ENCODE peak calls at places on chromosomes 13 and 19, in six cellular contexts. L, J, B, G, E and A are unnamed samples. For H3K4me1, the result is how much of the 10 kb centered on the place peaks cover.

GRCh38 chr19:40585677-40586422 is 9.2 kb downstream of the SHKBP1 start:
- DNase-seq in L (no peak), J (no peak), B (no peak), G (no peak), E (no peak), A (peak)

GRCh38 chr19:38661996-38662395 is 14.5 kb downstream of the ACTN4 start:
- DNase-seq in L (no peak), J (no peak), B (peak), G (no peak), E (no peak), A (no peak)

GRCh38 chr13:42177189-42177588 is 94.8 kb upstream of the AKAP11 start:
- DNase-seq in L (no peak), J (no peak), B (no peak), G (no peak), E (no peak), A (no peak)

GRCh38 chr19:17309962-17310461 is 649 bp downstream of the DDA1 start:
- DNase-seq in L (no peak), J (no peak), B (no peak), G (no peak), E (no peak), A (no peak)

GRCh38 chr13:45737571-45738002 is 35.5 kb downstream of the CBY2 start:
- DNase-seq in L (no peak), J (no peak), B (no peak), G (no peak), E (no peak), A (no peak)

GRCh38 chr19:10690351-10690781 is 10.9 kb upstream of the QTRT1 start:
- DNase-seq in L (no peak), J (no peak), B (peak), G (no peak), E (no peak), A (no peak)

GRCh38 chr19:53521373-53522202 is 16.4 kb upstream of the ZNF331 start:
- DNase-seq in L (no peak), J (no peak), B (no peak), G (no peak), E (no peak), A (no peak)

GRCh38 chr13:30720470-30720869 is 14.9 kb upstream of the ALOX5AP start:
- DNase-seq in L (no peak), J (no peak), B (no peak), G (no peak), E (no peak), A (no peak)

GRCh38 chr19:50431343-50432220 is 1.1 kb upstream of the MYBPC2 start:
- DNase-seq in L (peak), J (peak), B (peak), G (peak), E (peak), A (peak)

GRCh38 chr19:35468637-35469036 is 20.6 kb downstream of the FFAR2 start:
- DNase-seq in L (peak), J (no peak), B (peak), G (no peak), E (no peak), A (no peak)

GRCh38 chr19:44552324-44552723 is 22.8 kb upstream of the CEACAM20 start:
- DNase-seq in L (no peak), J (no peak), B (no peak), G (no peak), E (no peak), A (peak)

GRCh38 chr13:45224181-45224580 is 23.3 kb upstream of the KCTD4 start:
- DNase-seq in L (no peak), J (no peak), B (no peak), G (no peak), E (no peak), A (no peak)

GRCh38 chr13:87887459-87888123 is 216.4 kb downstream of the SLITRK5 start:
- DNase-seq in L (no peak), J (no peak), B (no peak), G (no peak), E (no peak), A (no peak)

GRCh38 chr19:27971071-27971470 is 1241.9 kb downstream of the UQCRFS1 start:
- DNase-seq in L (no peak), J (no peak), B (no peak), G (no peak), E (no peak), A (peak)

GRCh38 chr13:26538363-26539317 is 18.8 kb upstream of the WASF3 start:
- DNase-seq in L (no peak), J (no peak), B (no peak), G (no peak), E (peak), A (no peak)

GRCh38 chr13:40613954-40614353 is 52.5 kb downstream of the FOXO1 start:
- DNase-seq in L (no peak), J (no peak), B (no peak), G (no peak), E (no peak), A (no peak)
- H3K4me1 ChIP-seq in L (half or more), J (under half), B (half or more), G (under half), E (under half), A (under half)

GRCh38 chr13:113822956-113823744 is 40.7 kb downstream of the GAS6 start:
- DNase-seq in L (no peak), J (no peak), B (no peak), G (no peak), E (no peak), A (no peak)

GRCh38 chr13:113821847-113822246 is 42.0 kb downstream of the GAS6 start:
- DNase-seq in L (no peak), J (no peak), B (no peak), G (no peak), E (no peak), A (no peak)

GRCh38 chr13:113823771-113824170 is 40.1 kb downstream of the GAS6 start:
- DNase-seq in L (no peak), J (no peak), B (no peak), G (no peak), E (no peak), A (no peak)

GRCh38 chr13:113820813-113821651 is 42.8 kb downstream of the GAS6 start:
- DNase-seq in L (peak), J (no peak), B (no peak), G (peak), E (peak), A (peak)

GRCh38 chr13:113822266-113822665 is 41.6 kb downstream of the GAS6 start:
- DNase-seq in L (no peak), J (no peak), B (no peak), G (no peak), E (no peak), A (no peak)
- H3K27ac ChIP-seq in L (peak), J (peak), B (peak), G (peak), E (peak), A (no peak)

DNA sequence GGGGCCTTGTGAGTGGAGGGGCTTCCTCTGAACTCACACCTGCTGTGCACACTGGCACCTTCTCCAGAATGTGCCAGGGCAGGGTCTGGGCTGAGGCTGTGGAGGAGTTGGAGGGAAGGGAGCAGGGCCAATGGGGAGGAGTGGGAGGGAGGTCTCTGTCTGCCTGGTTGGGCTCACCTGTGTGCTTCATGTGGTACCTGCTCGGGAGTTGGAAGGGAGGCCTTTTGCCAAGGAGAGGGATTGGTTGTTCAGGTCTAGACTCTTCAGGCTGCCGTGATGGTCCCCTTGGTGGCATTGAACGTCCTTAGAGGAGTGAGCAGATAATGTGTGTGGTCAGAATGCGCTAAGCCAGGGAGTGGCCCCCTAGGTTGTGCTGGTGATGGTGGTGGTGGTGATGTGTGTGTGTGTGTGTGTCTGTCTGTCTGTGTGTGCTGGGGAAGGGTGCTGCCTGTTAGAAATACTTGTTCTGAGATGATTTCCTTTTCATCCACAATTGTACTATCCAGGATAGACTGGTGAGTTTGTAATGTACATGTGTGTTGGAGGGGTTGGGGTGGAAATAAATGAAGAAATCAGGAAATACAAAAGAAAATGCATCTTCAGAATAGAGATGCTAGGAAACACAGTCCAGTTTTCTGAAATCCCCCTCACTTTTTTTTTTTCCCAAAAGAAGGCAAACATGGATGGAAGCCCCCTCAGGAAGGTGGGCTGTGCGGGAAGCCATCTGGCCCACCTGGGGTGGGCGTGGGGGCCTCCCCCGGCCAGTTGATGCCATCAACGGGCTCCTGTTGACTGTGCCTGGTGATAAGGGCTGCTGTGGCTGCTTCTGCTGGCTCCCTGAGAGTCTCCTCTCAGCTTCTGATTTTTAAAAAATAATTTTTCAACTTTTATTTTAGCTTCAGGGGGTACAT is 140.5 kb upstream of the ZNF536 start:
- DNase-seq in L (no peak), J (no peak), B (no peak), G (no peak), E (no peak), A (no peak)
- H3K4me1 ChIP-seq in L (under half), J (under half), B (under half), G (under half), E (under half), A (under half)

GRCh38 chr13:38686635-38687245 is at the start of gene FREM2:
- DNase-seq in L (no peak), J (no peak), B (peak), G (no peak), E (no peak), A (no peak)
- H3K27ac ChIP-seq in L (no peak), J (no peak), B (peak), G (no peak), E (no peak), A (no peak)

DNA sequence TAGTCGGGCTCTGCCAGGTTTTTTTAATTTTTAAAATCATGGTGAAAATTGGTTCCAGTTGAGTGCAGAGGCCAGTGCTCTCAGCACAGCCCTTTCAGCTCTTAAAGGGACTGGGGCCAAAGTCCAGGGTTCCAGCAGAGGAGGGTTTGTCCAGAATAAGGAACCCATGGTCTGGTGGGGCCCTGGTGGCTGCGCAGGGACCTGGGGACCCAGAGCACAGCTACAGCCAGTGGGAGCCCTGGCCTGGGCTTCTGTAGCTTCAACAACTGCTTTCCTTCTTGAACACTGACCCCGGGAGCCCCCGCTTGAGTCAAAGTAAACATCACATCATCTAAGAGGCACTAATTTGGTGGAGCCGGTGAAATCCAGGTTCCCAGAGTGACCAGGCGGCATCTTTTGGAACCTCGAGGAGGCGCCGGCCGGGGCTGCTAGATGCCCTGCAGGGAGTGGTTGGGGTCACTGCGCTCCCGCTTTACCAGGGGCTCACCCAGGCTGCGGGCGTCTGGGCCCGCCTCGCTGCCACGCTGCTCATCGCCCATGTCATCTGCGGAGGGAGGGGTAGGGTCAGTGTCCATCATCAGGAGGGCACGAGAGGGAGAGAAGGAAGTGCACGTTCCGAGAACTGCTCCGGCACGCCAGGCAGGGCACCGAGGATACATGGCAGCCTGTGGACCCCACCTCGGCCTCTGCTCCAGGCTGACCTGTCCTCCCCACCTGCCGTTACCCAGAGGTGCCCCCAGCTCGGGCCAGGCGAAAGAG is 16.6 kb upstream of the RANBP3 start:
- DNase-seq in L (no peak), J (no peak), B (no peak), G (no peak), E (no peak), A (no peak)
- H3K4me1 ChIP-seq in L (under half), J (under half), B (under half), G (under half), E (under half), A (under half)

DNA sequence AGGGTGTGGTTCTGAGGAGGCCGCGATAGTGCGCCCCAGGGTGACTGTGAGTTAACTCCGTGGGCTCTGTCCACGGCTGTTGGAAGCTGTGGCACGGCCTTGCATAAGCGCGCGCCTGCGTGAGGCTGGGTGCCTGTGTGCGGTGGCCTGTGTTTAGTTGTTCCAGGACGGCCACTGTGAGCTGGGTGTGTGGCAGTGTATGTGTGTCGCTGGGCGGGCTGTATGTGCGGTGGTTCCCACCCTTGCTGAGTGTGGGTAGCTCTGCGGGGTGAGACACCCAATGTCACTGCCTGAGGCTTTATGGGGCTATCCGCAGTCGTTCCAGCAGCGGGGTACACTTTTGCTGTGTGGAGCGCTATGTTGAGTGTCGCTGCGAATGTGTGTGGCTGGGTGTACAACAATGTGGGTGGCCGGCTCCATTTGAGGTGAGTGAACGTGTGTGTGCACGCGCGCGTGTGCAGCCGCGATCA is 438 bp upstream of the SSBP4 start:
- DNase-seq in L (no peak), J (no peak), B (no peak), G (no peak), E (peak), A (no peak)
- H3K27ac ChIP-seq in L (peak), J (peak), B (peak), G (peak), E (peak), A (no peak)

DNA sequence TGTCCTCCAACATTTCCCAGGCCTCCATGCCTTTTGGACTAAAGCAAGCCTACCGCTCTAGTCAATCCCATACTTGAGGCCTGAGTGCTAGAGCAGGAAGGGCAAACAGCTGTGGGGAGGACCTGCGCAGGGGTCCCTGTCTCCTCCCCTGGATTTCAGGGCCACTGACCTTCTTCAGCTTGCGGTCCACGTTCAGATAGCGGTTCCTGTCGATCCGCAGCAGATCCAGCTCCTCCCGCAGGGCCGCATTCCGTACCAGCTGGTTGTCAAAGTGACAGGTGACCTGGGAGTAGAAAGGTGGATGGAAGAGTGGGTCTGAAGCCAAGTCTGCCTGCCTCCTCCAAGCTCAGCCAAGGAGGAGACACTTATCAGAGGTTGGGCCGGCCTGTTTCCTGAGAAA is 14.0 kb upstream of the EMP3 start:
- DNase-seq in L (no peak), J (no peak), B (no peak), G (no peak), E (no peak), A (no peak)
- H3K4me1 ChIP-seq in L (under half), J (under half), B (under half), G (under half), E (under half), A (under half)